ENCODE peak calls at places on chromosomes 2 and 18, in eight cellular contexts. G is OCI-LY7; W is cardiac muscle cell; I is effector memory CD4-positive, alpha-beta T cell; C is breast epithelium; N is PC-3; O is cardiac fibroblast; J is PC-9. F is an unnamed sample.

GRCh38 chr2:171430516-171431410 is 3.0 kb downstream of the METTL8 start:
- DNase-seq in N (no peak), O (no peak), J (no peak), W (no peak), C (no peak), G (peak; percentile 46), I (no peak), F (peak; percentile 12)

GRCh38 chr2:119691189-119691588 is 12.2 kb downstream of the TMEM177 start:
- DNase-seq in N (no peak), G (no peak), O (no peak), I (no peak), C (no peak), J (no peak), W (no peak), F (no peak)

GRCh38 chr2:16093639-16094447 is 153.5 kb downstream of the MYCN start:
- DNase-seq in C (no peak), O (no peak), G (no peak), J (no peak), W (no peak), I (no peak), N (no peak), F (no peak)

GRCh38 chr2:199495147-199495546 is 37.4 kb upstream of the SATB2 start:
- DNase-seq in I (no peak), J (no peak), G (no peak), W (no peak), O (no peak), N (peak; percentile 67), C (no peak), F (no peak)

GRCh38 chr2:11748861-11749645 is 2.6 kb downstream of the LPIN1 start:
- DNase-seq in J (no peak), O (no peak), N (no peak), W (no peak), C (no peak), I (no peak), G (peak; percentile 36), F (no peak)

GRCh38 chr18:44967599-44967998 is 286.9 kb downstream of the SETBP1 start:
- DNase-seq in C (no peak), W (no peak), J (no peak), I (no peak), N (no peak), O (no peak), G (no peak), F (no peak)

GRCh38 chr2:225598922-225599321 is 199.4 kb downstream of the NYAP2 start:
- DNase-seq in G (no peak), J (no peak), O (peak; percentile 63), I (no peak), W (peak; percentile 19), N (no peak), C (no peak), F (no peak)

GRCh38 chr2:38702413-38702812 is 36.5 kb downstream of the GALM start:
- DNase-seq in I (no peak), W (peak; percentile 77), J (no peak), C (no peak), G (no peak), O (peak; percentile 81), N (peak; percentile 20), F (no peak)

GRCh38 chr2:190409616-190410015 is 1.5 kb downstream of the MFSD6 start:
- DNase-seq in G (no peak), O (no peak), W (no peak), N (no peak), I (no peak), J (no peak), C (no peak), F (no peak)

GRCh38 chr2:129702773-129703172 is 276.7 kb upstream of the RAB6C start:
- DNase-seq in G (no peak), O (no peak), J (no peak), N (no peak), W (no peak), I (no peak), C (no peak), F (no peak)

GRCh38 chr2:49807689-49808088 is 653.4 kb upstream of the FSHR start:
- DNase-seq in C (no peak), I (no peak), J (no peak), N (no peak), O (no peak), G (no peak), W (no peak), F (peak; percentile 45)

GRCh38 chr18:12637393-12637792 is 20.5 kb downstream of the SPIRE1 start:
- DNase-seq in C (no peak), G (no peak), O (peak; percentile 60), I (no peak), N (peak; percentile 20), W (peak; percentile 45), J (no peak), F (no peak)

GRCh38 chr2:36271266-36271665 is 84.3 kb upstream of the CRIM1 start:
- DNase-seq in J (no peak), N (no peak), O (no peak), G (no peak), I (no peak), C (no peak), W (no peak), F (no peak)

DNA sequence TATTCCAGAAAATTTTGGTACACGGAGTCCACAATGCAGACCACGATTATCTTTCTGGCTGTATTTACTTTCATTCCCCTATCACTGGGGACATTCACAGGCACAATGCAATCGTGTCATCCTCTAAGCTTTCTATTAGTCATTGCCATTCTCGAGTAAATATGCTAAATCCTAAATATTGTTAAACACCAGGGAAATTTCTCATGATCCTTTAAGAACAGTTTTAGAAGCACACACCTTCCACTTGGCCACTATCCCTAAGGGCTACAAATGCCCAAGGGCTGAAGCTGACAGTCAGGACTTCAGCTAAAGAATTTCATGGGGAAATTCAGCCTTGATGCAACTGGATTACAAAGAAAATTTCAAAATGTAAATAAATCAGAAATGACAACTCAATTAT is 163.0 kb upstream of the PID1 start:
- DNase-seq in G (no peak), C (no peak), J (no peak), O (peak; percentile 66), N (peak; percentile 22), I (no peak), W (no peak), F (no peak)
- H3K4me3 ChIP-seq in G (no peak overlapping the region), C (no peak overlapping the region), J (no peak overlapping the region), O (no peak overlapping the region), N (no peak overlapping the region), I (no peak overlapping the region), W (no peak overlapping the region), F (no peak overlapping the region)

DNA sequence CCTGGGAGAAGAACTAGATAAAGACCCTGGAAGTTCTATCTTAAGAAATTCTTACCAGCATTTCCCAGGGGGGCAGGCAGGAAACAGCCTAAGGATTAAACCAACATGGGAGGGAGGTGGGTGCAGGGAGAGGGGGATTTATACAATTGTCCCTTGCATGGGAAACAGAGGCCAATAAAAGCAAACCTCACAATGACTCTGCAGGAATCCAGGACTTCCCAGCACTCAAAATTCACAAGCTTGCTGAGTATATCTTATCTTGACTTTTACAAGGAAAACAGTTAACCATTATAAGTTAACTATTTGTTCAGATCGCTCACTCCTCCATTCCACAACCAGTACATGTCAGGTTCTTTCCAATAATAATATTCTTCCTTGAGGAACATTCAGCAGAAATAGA is 241.3 kb downstream of the MREG start:
- DNase-seq in W (peak; percentile 96), O (peak; percentile 79), G (no peak), C (no peak), N (peak; percentile 49), J (no peak), I (no peak), F (peak; percentile 15)
- H3K4me3 ChIP-seq in W (no peak overlapping the region), O (no peak overlapping the region), G (no peak overlapping the region), C (no peak overlapping the region), N (no peak overlapping the region), J (no peak overlapping the region), I (no peak overlapping the region), F (no peak overlapping the region)

GRCh38 chr2:127671557-127672302 is 3.6 kb downstream of the LIMS2 start:
- DNase-seq in N (no peak), C (no peak), O (no peak), G (no peak), W (no peak), I (no peak), J (no peak), F (peak; percentile 29)
- H3K4me3 ChIP-seq in N (no peak overlapping the region), C (peak overlapping the region; percentile 82), O (no peak overlapping the region), G (no peak overlapping the region), W (no peak overlapping the region), I (no peak overlapping the region), J (no peak overlapping the region), F (no peak overlapping the region)

GRCh38 chr2:46306320-46306719 is 9.1 kb downstream of the EPAS1 start:
- DNase-seq in I (no peak), C (no peak), O (peak; percentile 86), G (no peak), W (peak; percentile 57), N (peak; percentile 95), J (peak; percentile 40), F (no peak)

GRCh38 chr2:46308629-46309028 is 11.4 kb downstream of the EPAS1 start:
- DNase-seq in J (no peak), C (no peak), O (no peak), I (no peak), W (no peak), N (no peak), G (no peak), F (no peak)

GRCh38 chr2:46305767-46306166 is 8.6 kb downstream of the EPAS1 start:
- DNase-seq in W (no peak), N (no peak), I (no peak), O (no peak), C (no peak), G (no peak), J (no peak), F (no peak)

GRCh38 chr2:46308081-46308480 is 10.9 kb downstream of the EPAS1 start:
- DNase-seq in N (peak; percentile 46), W (peak; percentile 61), I (no peak), J (no peak), O (no peak), G (no peak), C (no peak), F (no peak)

DNA sequence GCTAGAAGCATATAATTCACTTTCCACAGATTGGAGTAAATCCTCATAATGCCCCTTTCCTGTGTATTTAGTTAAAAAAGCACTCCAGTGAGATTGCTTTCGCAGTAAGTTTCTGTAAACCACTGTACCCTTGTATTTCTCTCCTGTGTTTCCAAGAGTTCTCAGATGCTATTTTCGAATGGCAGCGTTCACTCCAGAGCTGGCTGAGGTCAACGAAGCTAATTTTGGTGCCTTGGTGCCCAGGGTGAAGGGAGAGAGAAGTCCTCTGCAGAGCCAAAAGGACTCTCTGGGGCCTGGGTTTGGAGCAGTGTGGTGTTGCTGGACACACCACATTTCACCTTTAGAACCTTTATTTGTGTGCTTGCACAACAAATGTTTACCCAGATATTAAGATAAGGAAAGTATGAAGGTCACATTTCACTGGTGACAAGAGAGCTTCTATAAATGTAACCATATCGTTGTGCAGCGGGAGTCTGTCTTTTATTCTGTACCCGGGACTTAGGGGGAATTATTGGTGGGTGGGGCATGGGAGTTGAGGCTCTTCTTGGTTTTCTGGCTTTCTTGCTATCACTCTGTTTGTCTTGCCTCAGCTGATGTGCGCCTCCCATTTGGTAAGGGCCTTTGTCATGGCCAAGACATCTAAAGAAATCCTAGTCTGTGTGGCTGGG is 9.9 kb downstream of the EPAS1 start:
- DNase-seq in C (no peak), G (no peak), O (no peak), W (no peak), I (no peak), N (peak; percentile 45), J (peak; percentile 25), F (no peak)
- H3K4me3 ChIP-seq in C (peak overlapping the region; percentile 24), G (no peak overlapping the region), O (no peak overlapping the region), W (no peak overlapping the region), I (no peak overlapping the region), N (peak overlapping the region; percentile 41), J (peak overlapping the region; percentile 43), F (no peak overlapping the region)

GRCh38 chr2:241111443-241111810 is 9.3 kb upstream of the MTERF4 start:
- DNase-seq in C (no peak), O (no peak), W (no peak), I (no peak), G (no peak), N (no peak), J (no peak), F (peak; percentile 26)
- H3K4me3 ChIP-seq in C (no peak overlapping the region), O (no peak overlapping the region), W (no peak overlapping the region), I (peak overlapping the region; percentile 45), G (no peak overlapping the region), N (no peak overlapping the region), J (no peak overlapping the region), F (no peak overlapping the region)